ENCODE peak calls at places on chromosomes 4 and X, in ten cellular contexts. K is tibial artery, C is uterus, J is AG10803, Y is GM23338, I is astrocyte of the spinal cord, A is SK-N-SH, M is prostate gland, H is breast epithelium, T is hepatocyte. U is an unnamed sample.

GRCh38 chr4:160836431-160836830 is 1327.4 kb downstream of the FSTL5 start:
- DNase-seq in K (no peak), C (no peak), J (no peak), Y (no peak), I (no peak), A (no peak), M (no peak), H (no peak), T (no peak), U (no peak)

GRCh38 chrX:13732246-13733067 is 2.0 kb downstream of the TRAPPC2 start:
- DNase-seq in K (no peak), C (no peak), J (peak), Y (no peak), I (no peak), A (no peak), M (no peak), H (no peak), T (no peak), U (no peak)

GRCh38 chr4:6071959-6072720 is 53.9 kb upstream of the C4orf50 start:
- DNase-seq in K (no peak), C (no peak), J (no peak), Y (no peak), I (no peak), A (peak), M (no peak), H (no peak), T (peak), U (no peak)

GRCh38 chr4:5963611-5964010 is 54.6 kb downstream of the C4orf50 start:
- DNase-seq in K (no peak), C (no peak), J (no peak), Y (peak), I (no peak), A (no peak), M (no peak), H (no peak), T (no peak), U (no peak)

GRCh38 chr4:6917445-6918241 is 8.0 kb downstream of the TBC1D14 start:
- DNase-seq in K (peak), C (peak), J (no peak), Y (peak), I (peak), A (peak), M (peak), H (peak), T (peak), U (peak)

GRCh38 chr4:108099838-108100237 is 68.9 kb downstream of the LEF1 start:
- DNase-seq in K (no peak), C (no peak), J (no peak), Y (no peak), I (no peak), A (no peak), M (no peak), H (no peak), T (no peak), U (no peak)

GRCh38 chr4:1502501-1502886 is 96.3 kb upstream of the NKX1-1 start:
- DNase-seq in K (peak), C (peak), J (no peak), Y (no peak), I (no peak), A (no peak), M (no peak), H (no peak), T (no peak), U (no peak)

GRCh38 chrX:1464282-1465131 is 11.8 kb upstream of the ASMTL start:
- DNase-seq in K (no peak), C (no peak), J (no peak), Y (no peak), I (no peak), A (no peak), M (no peak), H (no peak), T (no peak), U (no peak)

GRCh38 chr4:108168672-108169562 is at the start of gene LEF1:
- DNase-seq in K (no peak), C (no peak), J (peak), Y (peak), I (peak), A (peak), M (peak), H (peak), T (peak), U (no peak)

GRCh38 chr4:123351713-123352112 is 44.9 kb upstream of the SPRY1 start:
- DNase-seq in K (no peak), C (no peak), J (no peak), Y (no peak), I (peak), A (no peak), M (no peak), H (no peak), T (peak), U (no peak)

GRCh38 chr4:143302526-143302925 is 34.1 kb upstream of the GAB1 start:
- DNase-seq in K (no peak), C (no peak), J (peak), Y (peak), I (peak), A (no peak), M (no peak), H (no peak), T (no peak), U (no peak)

GRCh38 chrX:10477525-10477924 is 142.9 kb downstream of the MID1 start:
- DNase-seq in K (no peak), C (no peak), J (no peak), Y (no peak), I (no peak), A (no peak), M (no peak), H (no peak), T (no peak), U (no peak)

GRCh38 chrX:154526901-154527675 is 11.1 kb upstream of the FAM3A start:
- DNase-seq in K (peak), C (peak), J (peak), Y (peak), I (peak), A (peak), M (peak), H (peak), T (peak), U (no peak)

GRCh38 chr4:112156546-112156945 is 11.3 kb downstream of the FAM241A start:
- DNase-seq in K (no peak), C (no peak), J (no peak), Y (no peak), I (no peak), A (no peak), M (no peak), H (no peak), T (no peak), U (no peak)

GRCh38 chrX:31652651-31653050 is 580.8 kb upstream of the FTHL17 start:
- DNase-seq in K (no peak), C (no peak), J (no peak), Y (no peak), I (no peak), A (no peak), M (no peak), H (no peak), T (no peak), U (no peak)

GRCh38 chr4:8263397-8263796 is 6.2 kb upstream of the HTRA3 start:
- DNase-seq in K (no peak), C (no peak), J (no peak), Y (no peak), I (no peak), A (no peak), M (no peak), H (no peak), T (no peak), U (no peak)

GRCh38 chrX:143058096-143058495 is 32.4 kb downstream of the SPANXN4 start:
- DNase-seq in K (no peak), C (no peak), J (no peak), Y (peak), I (no peak), A (no peak), M (no peak), H (no peak), T (no peak), U (no peak)

GRCh38 chrX:131895002-131895401 is 128.1 kb upstream of the STK26 start:
- DNase-seq in K (no peak), C (no peak), J (peak), Y (no peak), I (peak), A (no peak), M (no peak), H (no peak), T (no peak), U (no peak)

GRCh38 chrX:56785442-56785841 is 56.4 kb downstream of the NBDY start:
- DNase-seq in K (no peak), C (no peak), J (no peak), Y (no peak), I (no peak), A (no peak), M (no peak), H (no peak), T (no peak), U (no peak)

GRCh38 chr4:150089732-150090131 is 11.5 kb downstream of the DCLK2 start:
- DNase-seq in K (no peak), C (no peak), J (no peak), Y (no peak), I (peak), A (no peak), M (no peak), H (no peak), T (no peak), U (no peak)

GRCh38 chrX:107674480-107675364 is 46.4 kb downstream of the PRPS1 start:
- DNase-seq in K (peak), C (peak), J (peak), Y (no peak), I (peak), A (no peak), M (peak), H (peak), T (peak), U (no peak)
- H3K4me3 ChIP-seq in K (peak), C (peak), J (no peak), Y (no peak), I (peak), A (no peak), M (no peak), H (peak), T (no peak), U (no peak)

GRCh38 chrX:15931362-15931761 is 76.7 kb upstream of the AP1S2 start:
- DNase-seq in K (no peak), C (no peak), J (no peak), Y (no peak), I (no peak), A (no peak), M (no peak), H (no peak), T (no peak), U (no peak)

GRCh38 chrX:15929231-15929630 is 74.6 kb upstream of the AP1S2 start:
- DNase-seq in K (no peak), C (no peak), J (no peak), Y (no peak), I (no peak), A (no peak), M (no peak), H (no peak), T (peak), U (no peak)

GRCh38 chrX:15926622-15927021 is 72.0 kb upstream of the AP1S2 start:
- DNase-seq in K (no peak), C (no peak), J (no peak), Y (no peak), I (no peak), A (no peak), M (no peak), H (no peak), T (no peak), U (no peak)

DNA sequence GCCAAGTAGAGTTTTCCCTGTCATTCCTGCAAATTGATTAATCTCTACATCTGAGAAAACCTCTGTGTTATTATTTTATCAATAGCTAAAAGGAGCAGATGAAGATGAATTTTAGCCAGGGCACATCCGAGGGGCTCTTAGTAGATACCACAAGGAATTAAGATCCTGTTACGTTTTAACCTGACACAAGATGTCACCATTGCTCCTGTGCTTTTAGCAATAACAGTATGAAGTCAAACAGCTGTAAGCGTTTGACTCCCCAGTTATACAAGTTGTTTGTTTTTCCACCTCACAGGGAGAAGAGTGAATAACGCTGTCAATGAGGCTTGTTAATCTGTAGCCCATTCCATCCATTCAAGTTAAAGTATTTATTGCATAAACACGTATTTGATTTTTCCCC is 76.0 kb upstream of the AP1S2 start:
- DNase-seq in K (no peak), C (no peak), J (peak), Y (peak), I (peak), A (peak), M (no peak), H (no peak), T (peak), U (peak)
- TF ChIP-seq CTCF in K (no peak), C (no peak), J (peak), Y (peak), I (peak), A (peak), M (no peak), H (no peak), T (peak), U (peak)

DNA sequence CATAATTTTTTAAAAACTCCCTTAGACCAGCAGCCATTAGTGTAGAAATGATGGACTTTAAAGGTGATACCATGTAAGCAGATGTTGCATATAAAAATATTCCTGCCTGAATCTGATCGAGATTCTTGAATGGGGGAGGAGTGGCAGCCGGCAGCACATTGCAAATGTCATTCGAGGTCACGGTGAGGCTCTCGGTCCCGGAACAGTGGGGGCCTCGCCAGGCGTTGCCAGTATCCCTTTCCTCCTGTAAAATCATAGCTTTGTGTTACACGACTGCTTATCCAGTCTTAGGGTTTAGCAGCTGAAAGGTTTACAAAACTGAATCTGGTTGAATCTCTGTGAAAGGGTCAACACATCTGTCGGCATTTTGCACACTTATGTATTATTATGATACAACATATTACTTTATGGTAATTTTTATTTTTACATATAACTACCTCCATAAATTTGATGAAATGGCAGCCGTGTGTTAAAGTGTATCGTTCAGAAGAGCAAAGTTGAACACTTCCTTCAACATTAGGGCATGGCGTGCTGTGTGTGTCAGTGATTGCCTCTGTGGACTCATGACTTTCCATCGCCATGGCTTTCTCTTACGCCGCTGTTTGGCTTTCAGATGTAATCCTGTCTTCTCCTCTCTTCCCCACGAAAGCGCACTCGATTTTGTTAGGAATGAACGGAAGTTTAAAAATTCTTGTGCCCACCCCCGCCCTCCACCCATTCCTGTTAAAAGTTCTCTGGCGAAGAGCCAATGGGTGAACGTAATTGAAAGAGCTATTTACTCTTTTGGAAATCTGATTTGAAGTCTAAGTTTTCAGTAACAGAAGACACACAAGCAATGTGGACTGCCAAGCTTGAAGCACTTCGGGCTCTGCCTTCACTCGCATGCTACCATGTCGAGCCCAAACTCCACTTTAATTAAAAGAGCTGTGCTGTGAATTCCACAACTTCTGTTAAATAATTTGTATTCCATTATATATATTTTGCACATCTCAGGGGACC is 114.9 kb downstream of the STOX2 start:
- DNase-seq in K (no peak), C (no peak), J (no peak), Y (no peak), I (no peak), A (no peak), M (no peak), H (no peak), T (no peak), U (no peak)
- H3K4me3 ChIP-seq in K (no peak), C (no peak), J (no peak), Y (no peak), I (no peak), A (no peak), M (no peak), H (no peak), T (no peak), U (no peak)

GRCh38 chr4:126479709-126480108 is 1153.0 kb upstream of the INTU start:
- DNase-seq in K (no peak), C (no peak), J (no peak), Y (peak), I (no peak), A (no peak), M (no peak), H (no peak), T (no peak), U (no peak)
- TF ChIP-seq CTCF in K (no peak), C (no peak), J (no peak), Y (peak), I (no peak), A (no peak), M (no peak), H (no peak), T (no peak), U (no peak)

GRCh38 chr4:159026329-159026728 is 76.5 kb upstream of the RAPGEF2 start:
- DNase-seq in K (no peak), C (no peak), J (no peak), Y (no peak), I (no peak), A (no peak), M (no peak), H (no peak), T (no peak), U (no peak)
- H3K4me3 ChIP-seq in K (no peak), C (no peak), J (no peak), Y (no peak), I (no peak), A (no peak), M (no peak), H (no peak), T (no peak), U (no peak)

DNA sequence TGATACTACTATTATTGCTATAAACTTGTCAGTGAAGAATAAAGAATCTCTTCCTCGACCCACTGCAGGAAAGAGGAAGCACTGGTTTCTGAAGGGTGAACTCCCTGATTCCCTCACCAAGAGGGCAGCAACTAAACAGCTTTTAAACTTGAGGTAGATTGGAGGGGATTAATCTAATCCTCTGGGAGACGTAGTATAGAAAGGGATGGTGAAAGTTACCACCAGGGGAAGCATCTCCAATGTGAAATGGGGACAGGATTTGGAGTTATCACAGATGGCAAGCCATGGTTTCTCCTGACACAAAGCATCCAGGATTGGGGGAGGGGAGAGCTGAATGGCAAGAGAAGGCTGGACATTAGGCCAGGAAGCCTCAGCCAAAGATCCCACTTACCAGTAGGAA is 62.7 kb upstream of the PTPN13 start:
- DNase-seq in K (no peak), C (no peak), J (no peak), Y (no peak), I (no peak), A (no peak), M (no peak), H (no peak), T (no peak), U (no peak)
- TF ChIP-seq CTCF in K (no peak), C (no peak), J (no peak), Y (no peak), I (no peak), A (no peak), M (no peak), H (no peak), T (no peak), U (no peak)

U was measured in LNCaP clone FGC.